ENCODE peak calls at places on chromosome 18, in seven cellular contexts. One of them, this sample, is unnamed.
A peak's percentile ranks its signal among the peaks of the same experiment; 100 is the strongest.

GRCh38 chr18:26304511-26304910 is 78.3 kb downstream of the TAF4B start:
- DNase-seq in psoas muscle: no peak
- DNase-seq in GOT3: no peak
- DNase-seq in nephron progenitor cell: no peak
- DNase-seq in cortex of kidney: no peak
- DNase-seq in A172: no peak
- DNase-seq in NB4: no peak
- DNase-seq in this sample: no peak

GRCh38 chr18:7617738-7618422 is 50.8 kb downstream of the PTPRM start:
- DNase-seq in psoas muscle: no peak
- DNase-seq in GOT3: no peak
- DNase-seq in nephron progenitor cell: no peak
- DNase-seq in cortex of kidney: no peak
- DNase-seq in A172: peak; percentile 66
- DNase-seq in NB4: no peak
- DNase-seq in this sample: no peak

GRCh38 chr18:45108754-45109153 is 428.1 kb downstream of the SETBP1 start:
- DNase-seq in psoas muscle: no peak
- DNase-seq in GOT3: no peak
- DNase-seq in nephron progenitor cell: no peak
- DNase-seq in cortex of kidney: no peak
- DNase-seq in A172: no peak
- DNase-seq in NB4: no peak
- DNase-seq in this sample: no peak

GRCh38 chr18:2459886-2460285 is 111.4 kb downstream of the METTL4 start:
- DNase-seq in psoas muscle: no peak
- DNase-seq in GOT3: no peak
- DNase-seq in nephron progenitor cell: no peak
- DNase-seq in cortex of kidney: no peak
- DNase-seq in A172: no peak
- DNase-seq in NB4: no peak
- DNase-seq in this sample: no peak

GRCh38 chr18:54209471-54210180 is 14.8 kb downstream of the MBD2 start:
- DNase-seq in psoas muscle: no peak
- DNase-seq in GOT3: no peak
- DNase-seq in nephron progenitor cell: no peak
- DNase-seq in cortex of kidney: no peak
- DNase-seq in A172: peak; percentile 3
- DNase-seq in NB4: no peak
- DNase-seq in this sample: no peak

GRCh38 chr18:56168049-56168781 is 470.2 kb downstream of the TXNL1 start:
- DNase-seq in psoas muscle: no peak
- DNase-seq in GOT3: no peak
- DNase-seq in nephron progenitor cell: no peak
- DNase-seq in cortex of kidney: no peak
- DNase-seq in A172: peak; percentile 51
- DNase-seq in NB4: no peak
- DNase-seq in this sample: no peak

GRCh38 chr18:80136679-80137078 is 27.6 kb downstream of the ADNP2 start:
- DNase-seq in psoas muscle: no peak
- DNase-seq in GOT3: no peak
- DNase-seq in nephron progenitor cell: no peak
- DNase-seq in cortex of kidney: no peak
- DNase-seq in A172: no peak
- DNase-seq in NB4: no peak
- DNase-seq in this sample: no peak

GRCh38 chr18:79365701-79366100 is 30.0 kb upstream of the NFATC1 start:
- DNase-seq in psoas muscle: no peak
- DNase-seq in GOT3: no peak
- DNase-seq in nephron progenitor cell: no peak
- DNase-seq in cortex of kidney: no peak
- DNase-seq in A172: no peak
- DNase-seq in NB4: no peak
- DNase-seq in this sample: no peak

GRCh38 chr18:27808678-27809077 is 368.3 kb downstream of the CDH2 start:
- DNase-seq in psoas muscle: no peak
- DNase-seq in GOT3: no peak
- DNase-seq in nephron progenitor cell: no peak
- DNase-seq in cortex of kidney: no peak
- DNase-seq in A172: peak; percentile 5
- DNase-seq in NB4: peak; percentile 15
- DNase-seq in this sample: no peak

GRCh38 chr18:4060427-4061281 is 394.5 kb downstream of the DLGAP1 start:
- DNase-seq in psoas muscle: no peak
- DNase-seq in GOT3: no peak
- DNase-seq in nephron progenitor cell: no peak
- DNase-seq in cortex of kidney: no peak
- DNase-seq in A172: no peak
- DNase-seq in NB4: peak; percentile 61
- DNase-seq in this sample: no peak

This sample was measured in ascending aorta.